ENCODE peak calls at places on chromosomes 6 and 20, in seven cellular contexts. One of them, this sample, is unnamed.

GRCh38 chr6:112665815-112666214 is 318.7 kb downstream of the RFPL4B start:
- DNase-seq in NCI-H1048: no peak
- DNase-seq in T-helper 1 cell: no peak
- DNase-seq in iPS-NIHi11: no peak
- DNase-seq in RWPE1: no peak
- DNase-seq in renal cortical epithelial cell: no peak
- DNase-seq in caudate nucleus: no peak
- DNase-seq in this sample: no peak

GRCh38 chr6:41066867-41067304 is 5.3 kb downstream of the OARD1 start:
- DNase-seq in NCI-H1048: peak
- DNase-seq in T-helper 1 cell: peak
- DNase-seq in iPS-NIHi11: peak
- DNase-seq in RWPE1: peak
- DNase-seq in renal cortical epithelial cell: peak
- DNase-seq in caudate nucleus: peak
- DNase-seq in this sample: peak

GRCh38 chr6:26240981-26241770 is 123.8 kb upstream of the BTN3A2 start:
- DNase-seq in NCI-H1048: no peak
- DNase-seq in T-helper 1 cell: no peak
- DNase-seq in iPS-NIHi11: no peak
- DNase-seq in RWPE1: no peak
- DNase-seq in renal cortical epithelial cell: peak
- DNase-seq in caudate nucleus: no peak
- DNase-seq in this sample: no peak

GRCh38 chr20:38542994-38543906 is 37.7 kb upstream of the ADIG start:
- DNase-seq in NCI-H1048: no peak
- DNase-seq in T-helper 1 cell: no peak
- DNase-seq in iPS-NIHi11: no peak
- DNase-seq in RWPE1: no peak
- DNase-seq in renal cortical epithelial cell: no peak
- DNase-seq in caudate nucleus: no peak
- DNase-seq in this sample: no peak

GRCh38 chr6:1622851-1623768 is 13.4 kb downstream of the FOXC1 start:
- DNase-seq in NCI-H1048: no peak
- DNase-seq in T-helper 1 cell: no peak
- DNase-seq in iPS-NIHi11: no peak
- DNase-seq in RWPE1: no peak
- DNase-seq in renal cortical epithelial cell: no peak
- DNase-seq in caudate nucleus: no peak
- DNase-seq in this sample: no peak

GRCh38 chr6:154615483-154616025 is 105.1 kb upstream of the CNKSR3 start:
- DNase-seq in NCI-H1048: peak
- DNase-seq in T-helper 1 cell: no peak
- DNase-seq in iPS-NIHi11: peak
- DNase-seq in RWPE1: peak
- DNase-seq in renal cortical epithelial cell: peak
- DNase-seq in caudate nucleus: peak
- DNase-seq in this sample: peak

GRCh38 chr6:163416640-163417253 is 2.2 kb downstream of the QKI start:
- DNase-seq in NCI-H1048: peak
- DNase-seq in T-helper 1 cell: no peak
- DNase-seq in iPS-NIHi11: peak
- DNase-seq in RWPE1: peak
- DNase-seq in renal cortical epithelial cell: peak
- DNase-seq in caudate nucleus: no peak
- DNase-seq in this sample: peak

GRCh38 chr6:2752477-2753115 is 1.9 kb upstream of the MYLK4 start:
- DNase-seq in NCI-H1048: no peak
- DNase-seq in T-helper 1 cell: no peak
- DNase-seq in iPS-NIHi11: no peak
- DNase-seq in RWPE1: no peak
- DNase-seq in renal cortical epithelial cell: no peak
- DNase-seq in caudate nucleus: no peak
- DNase-seq in this sample: no peak

GRCh38 chr6:136085370-136086115 is 164.6 kb downstream of the MTFR2 start:
- DNase-seq in NCI-H1048: no peak
- DNase-seq in T-helper 1 cell: no peak
- DNase-seq in iPS-NIHi11: no peak
- DNase-seq in RWPE1: no peak
- DNase-seq in renal cortical epithelial cell: peak
- DNase-seq in caudate nucleus: no peak
- DNase-seq in this sample: no peak

GRCh38 chr6:107712523-107713213 is 111.4 kb downstream of the SCML4 start:
- DNase-seq in NCI-H1048: no peak
- DNase-seq in T-helper 1 cell: no peak
- DNase-seq in iPS-NIHi11: no peak
- DNase-seq in RWPE1: peak
- DNase-seq in renal cortical epithelial cell: peak
- DNase-seq in caudate nucleus: no peak
- DNase-seq in this sample: no peak

GRCh38 chr6:12034831-12035230 is 22.7 kb downstream of the HIVEP1 start:
- DNase-seq in NCI-H1048: no peak
- DNase-seq in T-helper 1 cell: no peak
- DNase-seq in iPS-NIHi11: no peak
- DNase-seq in RWPE1: no peak
- DNase-seq in renal cortical epithelial cell: peak
- DNase-seq in caudate nucleus: no peak
- DNase-seq in this sample: no peak

GRCh38 chr6:21856096-21856825 is 262.7 kb downstream of the SOX4 start:
- DNase-seq in NCI-H1048: no peak
- DNase-seq in T-helper 1 cell: no peak
- DNase-seq in iPS-NIHi11: no peak
- DNase-seq in RWPE1: peak
- DNase-seq in renal cortical epithelial cell: peak
- DNase-seq in caudate nucleus: no peak
- DNase-seq in this sample: no peak

GRCh38 chr6:68635706-68636513 is 828 bp downstream of the ADGRB3 start:
- DNase-seq in NCI-H1048: no peak
- DNase-seq in T-helper 1 cell: no peak
- DNase-seq in iPS-NIHi11: peak
- DNase-seq in RWPE1: no peak
- DNase-seq in renal cortical epithelial cell: no peak
- DNase-seq in caudate nucleus: peak
- DNase-seq in this sample: no peak

GRCh38 chr20:58515240-58516212 is at the start of gene APCDD1L:
- DNase-seq in NCI-H1048: no peak
- DNase-seq in T-helper 1 cell: no peak
- DNase-seq in iPS-NIHi11: peak
- DNase-seq in RWPE1: peak
- DNase-seq in renal cortical epithelial cell: peak
- DNase-seq in caudate nucleus: no peak
- DNase-seq in this sample: no peak

GRCh38 chr20:57392512-57393271 is 1.5 kb downstream of the RBM38 start:
- DNase-seq in NCI-H1048: no peak
- DNase-seq in T-helper 1 cell: peak
- DNase-seq in iPS-NIHi11: no peak
- DNase-seq in RWPE1: no peak
- DNase-seq in renal cortical epithelial cell: no peak
- DNase-seq in caudate nucleus: no peak
- DNase-seq in this sample: no peak

GRCh38 chr6:6453186-6453585 is 132.7 kb upstream of the F13A1 start:
- DNase-seq in NCI-H1048: no peak
- DNase-seq in T-helper 1 cell: no peak
- DNase-seq in iPS-NIHi11: no peak
- DNase-seq in RWPE1: no peak
- DNase-seq in renal cortical epithelial cell: no peak
- DNase-seq in caudate nucleus: no peak
- DNase-seq in this sample: no peak

GRCh38 chr6:112155900-112156299 is 68.5 kb downstream of the FAM229B start:
- DNase-seq in NCI-H1048: no peak
- DNase-seq in T-helper 1 cell: no peak
- DNase-seq in iPS-NIHi11: no peak
- DNase-seq in RWPE1: no peak
- DNase-seq in renal cortical epithelial cell: no peak
- DNase-seq in caudate nucleus: no peak
- DNase-seq in this sample: no peak

GRCh38 chr6:10720229-10720959 is 2.5 kb upstream of the TMEM14C start:
- DNase-seq in NCI-H1048: no peak
- DNase-seq in T-helper 1 cell: peak
- DNase-seq in iPS-NIHi11: no peak
- DNase-seq in RWPE1: peak
- DNase-seq in renal cortical epithelial cell: no peak
- DNase-seq in caudate nucleus: peak
- DNase-seq in this sample: no peak

GRCh38 chr6:16683524-16684194 is 77.6 kb downstream of the ATXN1 start:
- DNase-seq in NCI-H1048: no peak
- DNase-seq in T-helper 1 cell: no peak
- DNase-seq in iPS-NIHi11: no peak
- DNase-seq in RWPE1: peak
- DNase-seq in renal cortical epithelial cell: peak
- DNase-seq in caudate nucleus: no peak
- DNase-seq in this sample: peak